ENCODE peak calls at places on chromosomes 16 and 17, in nine cellular contexts. Y is A673, A is cardiac muscle cell, K is HAP-1, P is body of pancreas, J is AG10803, Q is left ventricle myocardium inferior, I is fibroblast of villous mesenchyme, D is stomach. Z is an unnamed sample.

GRCh38 chr16:69253796-69254426 is 57.2 kb upstream of the VPS4A start:
- DNase-seq in Y (no peak), A (peak), K (no peak), P (no peak), J (peak), Q (no peak), I (peak), D (no peak), Z (peak)

GRCh38 chr17:1647802-1648581 is 1.7 kb downstream of the RILP start:
- DNase-seq in Y (peak), A (peak), K (peak), P (peak), J (peak), Q (peak), I (no peak), D (peak), Z (no peak)

GRCh38 chr17:48502901-48503300 is 27.9 kb downstream of the HOXB1 start:
- DNase-seq in Y (no peak), A (no peak), K (no peak), P (no peak), J (no peak), Q (no peak), I (peak), D (no peak), Z (no peak)

GRCh38 chr17:252456-252855 is 71.0 kb upstream of the DOC2B start:
- DNase-seq in Y (no peak), A (no peak), K (no peak), P (no peak), J (no peak), Q (no peak), I (no peak), D (peak), Z (no peak)

GRCh38 chr16:50440531-50440930 is 71.7 kb upstream of the BRD7 start:
- DNase-seq in Y (no peak), A (no peak), K (peak), P (no peak), J (no peak), Q (no peak), I (no peak), D (no peak), Z (no peak)

GRCh38 chr16:71514476-71514875 is 11.8 kb upstream of the CHST4 start:
- DNase-seq in Y (no peak), A (no peak), K (no peak), P (no peak), J (no peak), Q (no peak), I (no peak), D (no peak), Z (no peak)

GRCh38 chr16:66519482-66519881 is 30.4 kb downstream of the TK2 start:
- DNase-seq in Y (no peak), A (no peak), K (no peak), P (no peak), J (no peak), Q (no peak), I (no peak), D (no peak), Z (no peak)

GRCh38 chr17:28729950-28730330 is 1.4 kb downstream of the NEK8 start:
- DNase-seq in Y (no peak), A (no peak), K (no peak), P (no peak), J (no peak), Q (no peak), I (no peak), D (no peak), Z (no peak)

GRCh38 chr17:27473190-27473747 is 17.0 kb downstream of the KSR1 start:
- DNase-seq in Y (no peak), A (no peak), K (no peak), P (no peak), J (no peak), Q (no peak), I (no peak), D (no peak), Z (no peak)

GRCh38 chr17:50130778-50131317 is 888 bp upstream of the SAMD14 start:
- DNase-seq in Y (no peak), A (no peak), K (no peak), P (no peak), J (no peak), Q (no peak), I (no peak), D (no peak), Z (no peak)

GRCh38 chr16:2048116-2048543 is 345 bp downstream of the TSC2 start:
- DNase-seq in Y (no peak), A (no peak), K (no peak), P (no peak), J (no peak), Q (no peak), I (no peak), D (no peak), Z (no peak)

GRCh38 chr16:5854027-5854426 is 756.4 kb upstream of the EEF2KMT start:
- DNase-seq in Y (no peak), A (no peak), K (no peak), P (no peak), J (no peak), Q (no peak), I (no peak), D (no peak), Z (no peak)

GRCh38 chr16:35184356-35184870 is 1725.0 kb downstream of the TP53TG3F start:
- DNase-seq in Y (no peak), A (no peak), K (no peak), P (no peak), J (no peak), Q (no peak), I (no peak), D (no peak), Z (no peak)

GRCh38 chr16:27286446-27286845 is 17.9 kb upstream of the NSMCE1 start:
- DNase-seq in Y (no peak), A (peak), K (no peak), P (peak), J (peak), Q (no peak), I (peak), D (no peak), Z (peak)

GRCh38 chr16:63037761-63038562 is 1001.7 kb upstream of the CDH8 start:
- DNase-seq in Y (no peak), A (no peak), K (peak), P (no peak), J (no peak), Q (no peak), I (no peak), D (no peak), Z (no peak)

GRCh38 chr17:13384626-13385025 is 217.1 kb downstream of the HS3ST3A1 start:
- DNase-seq in Y (no peak), A (no peak), K (no peak), P (no peak), J (no peak), Q (no peak), I (no peak), D (no peak), Z (no peak)

GRCh38 chr17:41678907-41679739 is 9.6 kb upstream of the EIF1 start:
- DNase-seq in Y (peak), A (peak), K (no peak), P (peak), J (peak), Q (no peak), I (peak), D (no peak), Z (peak)

GRCh38 chr16:1678500-1679098 is 520 bp downstream of the JPT2 start:
- DNase-seq in Y (peak), A (peak), K (peak), P (peak), J (peak), Q (no peak), I (peak), D (peak), Z (peak)

GRCh38 chr17:40284085-40284713 is 3.5 kb upstream of the CDC6 start:
- DNase-seq in Y (peak), A (peak), K (no peak), P (peak), J (peak), Q (no peak), I (peak), D (no peak), Z (peak)

GRCh38 chr17:40286473-40286872 is 1.2 kb upstream of the CDC6 start:
- DNase-seq in Y (no peak), A (no peak), K (no peak), P (no peak), J (no peak), Q (no peak), I (no peak), D (no peak), Z (no peak)

GRCh38 chr17:40287159-40287493 is 553 bp upstream of the CDC6 start:
- DNase-seq in Y (no peak), A (no peak), K (no peak), P (no peak), J (no peak), Q (no peak), I (no peak), D (no peak), Z (no peak)

GRCh38 chr17:40281663-40282062 is 6.0 kb upstream of the CDC6 start:
- DNase-seq in Y (no peak), A (no peak), K (no peak), P (no peak), J (peak), Q (no peak), I (no peak), D (no peak), Z (no peak)

GRCh38 chr17:40283662-40284061 is 4.0 kb upstream of the CDC6 start:
- DNase-seq in Y (no peak), A (peak), K (no peak), P (no peak), J (peak), Q (no peak), I (peak), D (no peak), Z (peak)
- H3K4me3 ChIP-seq in Y (no peak), A (no peak), K (no peak), P (no peak), J (peak), Q (no peak), I (peak), D (no peak), Z (peak)

GRCh38 chr17:57892820-57893595 is 43.2 kb upstream of the MRPS23 start:
- DNase-seq in Y (peak), A (peak), K (peak), P (peak), J (peak), Q (peak), I (peak), D (peak), Z (peak)
- H3K4me3 ChIP-seq in Y (no peak), A (no peak), K (no peak), P (no peak), J (peak), Q (peak), I (peak), D (peak), Z (peak)

GRCh38 chr16:86730597-86730996 is 152.2 kb downstream of the FOXL1 start:
- DNase-seq in Y (no peak), A (no peak), K (no peak), P (no peak), J (no peak), Q (no peak), I (no peak), D (no peak), Z (no peak)

GRCh38 chr16:86727131-86727530 is 148.8 kb downstream of the FOXL1 start:
- DNase-seq in Y (no peak), A (no peak), K (no peak), P (no peak), J (no peak), Q (no peak), I (no peak), D (no peak), Z (no peak)

GRCh38 chr16:86733526-86734254 is 155.3 kb downstream of the FOXL1 start:
- DNase-seq in Y (no peak), A (no peak), K (no peak), P (no peak), J (no peak), Q (no peak), I (no peak), D (no peak), Z (no peak)

GRCh38 chr16:86732621-86733297 is 154.4 kb downstream of the FOXL1 start:
- DNase-seq in Y (peak), A (peak), K (no peak), P (no peak), J (peak), Q (no peak), I (peak), D (no peak), Z (peak)

GRCh38 chr16:86730086-86730485 is 151.7 kb downstream of the FOXL1 start:
- DNase-seq in Y (no peak), A (no peak), K (no peak), P (no peak), J (no peak), Q (no peak), I (no peak), D (no peak), Z (no peak)
- H3K4me3 ChIP-seq in Y (no peak), A (no peak), K (no peak), P (no peak), J (no peak), Q (no peak), I (no peak), D (no peak), Z (no peak)

DNA sequence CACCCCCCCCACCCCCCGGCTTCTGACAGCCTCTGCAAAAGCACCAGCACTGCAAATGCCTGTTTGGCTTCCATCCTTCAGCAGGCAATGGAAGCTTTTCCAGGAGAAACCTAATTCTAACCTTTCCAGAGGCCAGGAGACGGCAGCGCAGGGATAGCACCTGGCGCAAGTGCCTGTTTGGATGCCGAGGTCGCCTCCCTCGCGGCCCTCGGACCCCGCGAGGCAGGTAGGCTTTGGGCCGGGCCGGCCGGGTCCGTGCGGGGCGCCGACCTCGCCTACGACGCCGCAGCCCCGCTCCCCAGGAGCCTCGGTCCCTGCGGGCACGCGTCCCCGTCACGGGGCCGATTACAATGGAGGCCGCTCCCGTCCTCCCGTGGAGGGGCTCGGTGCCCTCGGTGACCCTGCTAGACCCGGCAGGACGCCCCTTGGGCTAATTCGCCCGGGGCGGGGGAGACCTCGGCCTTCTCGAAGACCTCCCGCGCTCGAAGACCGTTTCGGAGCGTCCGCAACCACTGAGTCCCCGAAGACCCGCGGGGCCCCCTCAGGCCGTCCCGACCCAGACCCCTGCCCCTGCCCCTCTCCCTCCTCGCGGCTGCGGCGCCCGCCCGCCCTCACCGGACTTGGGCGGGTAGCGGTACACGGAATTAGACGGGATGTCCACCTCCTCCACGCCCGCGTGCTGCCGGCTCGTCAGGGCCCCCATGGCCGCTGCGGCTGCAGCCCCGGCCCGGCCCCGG is 587 bp downstream of the RNF157 start:
- DNase-seq in Y (no peak), A (no peak), K (peak), P (no peak), J (no peak), Q (no peak), I (no peak), D (no peak), Z (no peak)
- H3K4me3 ChIP-seq in Y (peak), A (peak), K (peak), P (no peak), J (no peak), Q (peak), I (peak), D (peak), Z (peak)

GRCh38 chr16:85444879-85445778 is 168.0 kb upstream of the GSE1 start:
- DNase-seq in Y (no peak), A (no peak), K (no peak), P (peak), J (no peak), Q (no peak), I (no peak), D (peak), Z (no peak)

GRCh38 chr16:85441189-85441889 is 171.8 kb upstream of the GSE1 start:
- DNase-seq in Y (no peak), A (no peak), K (no peak), P (no peak), J (no peak), Q (no peak), I (no peak), D (no peak), Z (no peak)

GRCh38 chr16:85443531-85443930 is 169.6 kb upstream of the GSE1 start:
- DNase-seq in Y (no peak), A (no peak), K (no peak), P (no peak), J (no peak), Q (no peak), I (no peak), D (no peak), Z (no peak)

GRCh38 chr16:85441890-85442670 is 171.0 kb upstream of the GSE1 start:
- DNase-seq in Y (no peak), A (no peak), K (no peak), P (no peak), J (no peak), Q (no peak), I (no peak), D (no peak), Z (no peak)

GRCh38 chr16:85443116-85443515 is 170.0 kb upstream of the GSE1 start:
- DNase-seq in Y (no peak), A (no peak), K (no peak), P (no peak), J (no peak), Q (no peak), I (no peak), D (no peak), Z (no peak)
- H3K4me3 ChIP-seq in Y (no peak), A (no peak), K (no peak), P (no peak), J (no peak), Q (no peak), I (no peak), D (no peak), Z (no peak)

GRCh38 chr16:89017543-89017942 is 40.5 kb upstream of the CBFA2T3 start:
- DNase-seq in Y (no peak), A (no peak), K (no peak), P (no peak), J (no peak), Q (peak), I (no peak), D (no peak), Z (no peak)
- H3K4me3 ChIP-seq in Y (no peak), A (no peak), K (no peak), P (no peak), J (peak), Q (no peak), I (no peak), D (no peak), Z (no peak)

DNA sequence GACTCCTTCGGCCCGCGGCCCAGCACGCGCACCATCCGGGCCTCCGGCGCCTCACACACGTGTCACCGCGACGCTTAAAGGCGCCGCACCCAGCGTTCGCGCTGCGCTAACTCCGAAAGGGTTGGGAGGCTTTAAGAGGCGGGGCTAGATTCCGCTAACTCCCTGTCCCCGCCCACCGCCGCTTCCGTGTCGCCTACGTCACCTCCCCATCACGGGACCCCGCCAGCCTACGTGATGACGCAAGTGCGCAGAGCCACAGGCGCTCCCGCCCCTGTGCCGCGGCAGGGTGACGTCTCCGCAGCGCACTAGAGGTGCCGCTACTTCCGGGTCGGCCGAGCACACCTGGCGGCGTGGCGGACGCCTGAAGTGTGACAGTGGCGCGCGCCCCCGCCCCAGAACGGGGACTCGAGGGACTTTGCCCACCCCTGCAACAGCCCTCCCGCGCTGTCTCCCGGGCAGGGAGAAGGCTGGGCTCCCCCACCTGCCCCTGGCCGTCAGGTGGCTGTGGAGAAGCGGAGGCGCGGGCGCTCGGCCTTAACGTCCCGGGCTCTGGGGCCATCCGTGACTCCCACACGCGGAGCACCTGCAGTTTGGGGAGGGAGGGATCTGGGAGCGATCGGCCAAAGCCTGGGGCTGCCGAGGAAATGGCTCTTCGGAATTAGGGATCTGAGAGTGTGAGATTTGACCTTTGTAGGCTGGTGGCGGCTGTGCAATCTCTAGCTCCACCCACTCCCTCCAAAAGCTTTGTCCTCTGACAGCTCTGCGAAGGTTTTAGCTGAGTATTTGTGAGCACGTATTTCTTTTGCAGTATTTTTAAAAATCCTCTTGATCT is at the start of gene USP36:
- DNase-seq in Y (peak), A (peak), K (peak), P (peak), J (peak), Q (peak), I (peak), D (peak), Z (peak)
- H3K4me3 ChIP-seq in Y (peak), A (peak), K (peak), P (peak), J (peak), Q (peak), I (peak), D (peak), Z (peak)

Z was measured in fibroblast of mammary gland.